ENCODE peak calls at places on chromosomes 11 and 22, in four cellular contexts. One of them, this sample, is unnamed.

GRCh38 chr11:64865286-64866172 is 12.9 kb downstream of the EHD1 start:
- DNase-seq in retina: no peak
- DNase-seq in fibroblast of the conjunctiva: no peak
- DNase-seq in lower leg skin: no peak
- DNase-seq in this sample: no peak

GRCh38 chr11:64318694-64319420 is 936 bp downstream of the PRDX5 start:
- DNase-seq in retina: no peak
- DNase-seq in fibroblast of the conjunctiva: no peak
- DNase-seq in lower leg skin: no peak
- DNase-seq in this sample: no peak

GRCh38 chr11:117230981-117231636 is 764 bp downstream of the PCSK7 start:
- DNase-seq in retina: no peak
- DNase-seq in fibroblast of the conjunctiva: no peak
- DNase-seq in lower leg skin: peak
- DNase-seq in this sample: no peak

GRCh38 chr22:49097171-49097925 is 730.3 kb downstream of the BRD1 start:
- DNase-seq in retina: no peak
- DNase-seq in fibroblast of the conjunctiva: no peak
- DNase-seq in lower leg skin: no peak
- DNase-seq in this sample: no peak

GRCh38 chr22:37665487-37665886 is 7.0 kb downstream of the PDXP start:
- DNase-seq in retina: no peak
- DNase-seq in fibroblast of the conjunctiva: no peak
- DNase-seq in lower leg skin: no peak
- DNase-seq in this sample: no peak

GRCh38 chr22:30044369-30044768 is 35.9 kb upstream of the HORMAD2 start:
- DNase-seq in retina: no peak
- DNase-seq in fibroblast of the conjunctiva: peak
- DNase-seq in lower leg skin: peak
- DNase-seq in this sample: peak

GRCh38 chr22:46150615-46151423 is 493 bp downstream of the PPARA start:
- DNase-seq in retina: peak
- DNase-seq in fibroblast of the conjunctiva: no peak
- DNase-seq in lower leg skin: no peak
- DNase-seq in this sample: peak

GRCh38 chr11:34603129-34604001 is 17.5 kb upstream of the EHF start:
- DNase-seq in retina: no peak
- DNase-seq in fibroblast of the conjunctiva: no peak
- DNase-seq in lower leg skin: no peak
- DNase-seq in this sample: no peak

GRCh38 chr11:111913997-111914396 is 1.5 kb downstream of the HSPB2 start:
- DNase-seq in retina: no peak
- DNase-seq in fibroblast of the conjunctiva: no peak
- DNase-seq in lower leg skin: no peak
- DNase-seq in this sample: peak

GRCh38 chr11:128328955-128329551 is 258.3 kb downstream of the ETS1 start:
- DNase-seq in retina: no peak
- DNase-seq in fibroblast of the conjunctiva: no peak
- DNase-seq in lower leg skin: no peak
- DNase-seq in this sample: peak

GRCh38 chr11:6012055-6012668 is 5.4 kb upstream of the OR56A4 start:
- DNase-seq in retina: no peak
- DNase-seq in fibroblast of the conjunctiva: no peak
- DNase-seq in lower leg skin: no peak
- DNase-seq in this sample: no peak

GRCh38 chr11:83778598-83778997 is 492.4 kb upstream of the CCDC90B start:
- DNase-seq in retina: no peak
- DNase-seq in fibroblast of the conjunctiva: no peak
- DNase-seq in lower leg skin: no peak
- DNase-seq in this sample: no peak